ENCODE peak calls at places on chromosomes 13 and 19, in four cellular contexts. A is left ventricle myocardium inferior; P is uterus; R is naive thymus-derived CD4-positive, alpha-beta T cell. U is an unnamed sample.

GRCh38 chr19:31963741-31964140 is 381.7 kb upstream of the ZNF507 start:
- DNase-seq in P (no peak), A (peak), R (no peak), U (no peak)

GRCh38 chr13:113117956-113118327 is 4.7 kb upstream of the F10 start:
- DNase-seq in R (no peak), P (no peak), A (no peak), U (no peak)

GRCh38 chr13:114025432-114026127 is 51.7 kb upstream of the C13orf46 start:
- DNase-seq in A (no peak), P (peak), R (no peak), U (no peak)

GRCh38 chr13:50991624-50992610 is 82.3 kb downstream of the RNASEH2B start:
- DNase-seq in P (no peak), R (peak), A (no peak), U (no peak)

GRCh38 chr13:28441533-28441928 is 53.4 kb downstream of the FLT1 start:
- DNase-seq in R (no peak), A (no peak), P (no peak), U (no peak)

GRCh38 chr19:49017666-49018351 is 918 bp upstream of the LHB start:
- DNase-seq in P (peak), A (peak), R (peak), U (no peak)

GRCh38 chr19:31392514-31392913 is 43.3 kb upstream of the TSHZ3 start:
- DNase-seq in A (no peak), R (no peak), P (no peak), U (no peak)

GRCh38 chr19:48913114-48913513 is 13.0 kb downstream of the NUCB1 start:
- DNase-seq in P (no peak), R (peak), A (no peak), U (no peak)

GRCh38 chr19:57016491-57016890 is 103.3 kb upstream of the USP29 start:
- DNase-seq in A (no peak), R (no peak), P (no peak), U (no peak)

GRCh38 chr13:75079226-75079625 is 402.7 kb downstream of the TBC1D4 start:
- DNase-seq in R (no peak), P (no peak), A (no peak), U (no peak)

GRCh38 chr19:7199613-7200533 is 94.3 kb downstream of the INSR start:
- DNase-seq in P (no peak), A (no peak), R (no peak), U (no peak)

GRCh38 chr13:20658451-20658850 is 45.0 kb upstream of the IL17D start:
- DNase-seq in P (no peak), A (no peak), R (no peak), U (no peak)

GRCh38 chr19:40178756-40179155 is 12.5 kb upstream of the MAP3K10 start:
- DNase-seq in A (no peak), R (no peak), P (no peak), U (no peak)

GRCh38 chr19:13935765-13936486 is 2.3 kb downstream of the PODNL1 start:
- DNase-seq in R (no peak), A (no peak), P (no peak), U (no peak)

GRCh38 chr13:111239754-111240670 is 80.4 kb upstream of the TEX29 start:
- DNase-seq in R (no peak), A (no peak), P (no peak), U (no peak)

GRCh38 chr13:46179576-46180368 is 2.2 kb downstream of the LCP1 start:
- DNase-seq in R (peak), P (no peak), A (peak), U (peak)

GRCh38 chr13:25069236-25069635 is 26.7 kb upstream of the PABPC3 start:
- DNase-seq in P (no peak), A (no peak), R (no peak), U (no peak)

GRCh38 chr13:75648446-75648845 is 12.3 kb downstream of the LMO7 start:
- DNase-seq in R (no peak), A (no peak), P (no peak), U (no peak)

GRCh38 chr13:94325660-94326059 is 153.8 kb downstream of the DCT start:
- DNase-seq in R (no peak), P (no peak), A (no peak), U (no peak)

GRCh38 chr13:30307966-30308290 is 577 bp upstream of the KATNAL1 start:
- DNase-seq in A (no peak), P (no peak), R (no peak), U (no peak)

GRCh38 chr13:34343413-34343812 is 525.5 kb downstream of the RFC3 start:
- DNase-seq in R (no peak), A (no peak), P (no peak), U (no peak)

GRCh38 chr13:98041081-98041820 is 87.8 kb downstream of the IPO5 start:
- DNase-seq in P (no peak), A (no peak), R (no peak), U (no peak)

GRCh38 chr19:11370744-11371143 is 3.7 kb upstream of the SWSAP1 start:
- DNase-seq in R (no peak), P (no peak), A (no peak), U (no peak)

GRCh38 chr13:112078216-112078615 is 11.3 kb downstream of the SOX1 start:
- DNase-seq in A (no peak), R (no peak), P (no peak), U (no peak)

GRCh38 chr13:23790591-23791170 is 98.5 kb downstream of the MIPEP start:
- DNase-seq in P (no peak), R (no peak), A (no peak), U (no peak)

GRCh38 chr19:53102701-53103140 is 501 bp downstream of the ZNF160 start:
- DNase-seq in A (peak), P (peak), R (peak), U (no peak)

GRCh38 chr13:27170221-27170520 is 1.4 kb downstream of the USP12 start:
- DNase-seq in R (no peak), A (no peak), P (no peak), U (no peak)

GRCh38 chr19:47755065-47755761 is 9.9 kb downstream of the NOP53 start:
- DNase-seq in P (no peak), A (no peak), R (no peak), U (no peak)

GRCh38 chr13:42990147-42990990 is 1.7 kb downstream of the EPSTI1 start:
- DNase-seq in P (no peak), R (no peak), A (no peak), U (no peak)

GRCh38 chr13:50365683-50366391 is 350.6 kb downstream of the KCNRG start:
- DNase-seq in R (no peak), P (no peak), A (no peak), U (no peak)

GRCh38 chr13:56317839-56318238 is 822.9 kb upstream of the PRR20A start:
- DNase-seq in P (no peak), A (no peak), R (no peak), U (no peak)

GRCh38 chr19:49129238-49129583 is 9.9 kb downstream of the PPFIA3 start:
- DNase-seq in A (no peak), R (no peak), P (no peak), U (no peak)

GRCh38 chr19:50794074-50794777 is 4.0 kb downstream of the ACP4 start:
- DNase-seq in P (no peak), R (no peak), A (no peak), U (no peak)

GRCh38 chr13:43303040-43303729 is 279.8 kb downstream of the DNAJC15 start:
- DNase-seq in A (peak), R (no peak), P (no peak), U (no peak)

GRCh38 chr13:111183959-111184684 is 69.0 kb downstream of the ARHGEF7 start:
- DNase-seq in A (peak), P (no peak), R (peak), U (no peak)

GRCh38 chr13:94154362-94154761 is 325.1 kb downstream of the DCT start:
- DNase-seq in P (no peak), A (no peak), R (no peak), U (no peak)

GRCh38 chr19:46369817-46370216 is 22.9 kb downstream of the PPP5C start:
- DNase-seq in R (no peak), P (no peak), A (no peak), U (no peak)

GRCh38 chr13:86601351-86601750 is 802.1 kb upstream of the SLITRK6 start:
- DNase-seq in A (no peak), R (no peak), P (no peak), U (no peak)

GRCh38 chr13:28819046-28819747 is 942 bp upstream of the MTUS2 start:
- DNase-seq in A (no peak), P (no peak), R (no peak), U (no peak)

GRCh38 chr13:36841411-36841810 is 22.4 kb downstream of the RFXAP start:
- DNase-seq in P (no peak), R (no peak), A (no peak), U (no peak)

DNA sequence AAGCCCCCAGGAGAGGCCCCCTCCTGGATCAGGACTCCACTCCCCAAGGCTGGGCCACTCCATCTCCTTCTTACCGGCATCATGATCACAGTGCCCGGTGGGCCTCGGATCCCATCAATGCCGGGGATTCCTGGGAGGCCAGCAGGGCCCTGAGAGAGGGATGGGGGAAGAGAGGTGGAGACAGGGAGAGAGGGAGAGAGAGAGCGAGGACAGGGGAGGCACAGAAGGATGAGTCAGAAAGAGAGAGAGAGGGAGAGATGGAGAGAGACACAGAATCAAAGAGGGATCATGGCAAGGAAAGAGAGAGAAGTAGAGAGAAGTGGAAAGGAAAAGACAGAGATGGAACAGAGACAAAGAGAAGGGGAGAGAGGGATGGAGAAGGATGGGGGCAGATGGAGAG is 13.8 kb downstream of the COL5A3 start:
- DNase-seq in R (no peak), A (no peak), P (no peak), U (no peak)
- H3K27ac ChIP-seq in R (no peak), A (no peak), P (no peak), U (no peak)

DNA sequence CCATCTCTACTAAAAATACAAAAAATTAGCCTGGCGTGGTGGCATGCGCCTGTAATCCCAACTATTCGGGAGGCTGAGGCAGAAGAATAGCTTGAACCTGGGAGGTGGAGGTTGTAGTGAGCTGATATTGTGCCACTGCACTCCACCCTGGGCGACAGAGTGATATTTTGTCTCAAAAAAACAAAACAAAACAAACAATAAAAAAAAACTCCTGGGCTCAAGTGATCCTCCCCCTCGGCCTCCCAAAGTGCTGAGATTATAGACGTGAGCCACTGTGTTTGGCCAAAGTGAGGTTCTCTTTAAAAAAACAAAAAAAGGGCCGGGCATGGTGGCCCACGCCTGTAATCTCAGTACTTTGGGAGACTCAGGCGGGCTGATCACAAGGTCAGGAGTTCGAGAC is 3.8 kb upstream of the JUNB start:
- DNase-seq in P (no peak), A (no peak), R (no peak), U (no peak)
- H3K27ac ChIP-seq in P (peak), A (peak), R (peak), U (peak)

GRCh38 chr13:109162248-109163051 is 533.0 kb downstream of the MYO16 start:
- DNase-seq in R (no peak), A (no peak), P (no peak), U (no peak)
- H3K27ac ChIP-seq in R (no peak), A (no peak), P (no peak), U (no peak)

GRCh38 chr19:16383584-16384161 is 59.0 kb downstream of the KLF2 start:
- DNase-seq in R (no peak), P (no peak), A (no peak), U (no peak)
- H3K27ac ChIP-seq in R (peak), P (peak), A (peak), U (peak)

DNA sequence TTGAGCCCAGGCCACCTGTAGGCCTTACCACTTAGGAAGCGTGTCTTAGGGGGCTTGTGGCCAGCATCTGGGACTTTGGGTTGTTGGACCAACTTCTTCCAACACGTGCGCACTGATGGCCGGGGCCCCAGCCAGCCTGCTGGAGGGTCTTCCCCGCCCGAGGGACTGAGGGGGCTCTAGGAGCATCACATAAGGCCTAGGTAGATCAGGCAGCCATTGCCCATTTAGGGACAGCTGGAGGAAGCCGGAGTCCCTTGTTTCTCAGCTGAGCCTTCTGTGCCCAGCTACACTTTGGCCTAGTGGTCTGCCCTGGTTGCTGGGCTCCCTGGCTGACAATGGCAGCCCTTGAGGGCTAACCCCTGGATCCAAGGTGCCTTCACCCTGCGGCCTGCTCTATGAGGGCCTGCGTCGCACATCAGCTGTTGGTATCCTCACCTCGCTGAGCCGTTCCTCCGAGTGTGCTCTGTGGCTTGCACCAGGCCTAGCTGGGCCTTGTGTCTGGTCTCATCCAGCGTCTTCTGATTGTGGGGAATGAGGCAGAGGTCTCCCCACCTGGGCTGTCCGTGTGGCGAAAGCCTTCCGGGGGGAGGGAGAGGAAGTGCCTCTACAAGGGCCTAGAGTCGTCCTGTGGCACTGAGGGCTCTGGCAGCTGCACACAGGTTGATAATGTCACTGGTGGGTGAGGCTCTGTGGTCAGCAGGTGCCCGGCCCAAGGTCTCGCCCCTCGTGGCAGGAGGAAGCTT is 1.3 kb downstream of the RAB11B start:
- DNase-seq in R (no peak), P (no peak), A (no peak), U (no peak)
- H3K27ac ChIP-seq in R (peak), P (peak), A (peak), U (peak)

DNA sequence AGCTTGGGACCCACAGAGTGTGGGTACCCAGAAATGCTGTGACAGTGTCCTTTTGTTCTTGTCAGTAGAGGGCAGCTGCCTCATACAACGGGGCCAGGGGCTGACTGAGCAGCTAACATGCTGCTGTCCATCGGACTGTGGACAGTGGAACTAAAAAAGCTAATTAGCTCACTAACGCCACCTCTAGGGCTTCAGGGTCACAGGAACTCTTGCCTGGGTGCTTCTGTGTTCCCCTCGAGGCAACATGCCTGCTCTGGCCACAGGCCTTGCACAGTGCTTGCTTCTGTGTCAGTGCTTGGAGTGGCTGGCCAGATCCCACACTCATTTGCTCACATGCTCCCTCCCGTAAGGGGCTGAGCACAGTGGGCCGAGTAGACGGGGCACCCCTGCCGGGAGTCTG is 377.0 kb downstream of the OLFM4 start:
- DNase-seq in P (no peak), A (no peak), R (no peak), U (no peak)
- H3K27ac ChIP-seq in P (no peak), A (no peak), R (no peak), U (no peak)

DNA sequence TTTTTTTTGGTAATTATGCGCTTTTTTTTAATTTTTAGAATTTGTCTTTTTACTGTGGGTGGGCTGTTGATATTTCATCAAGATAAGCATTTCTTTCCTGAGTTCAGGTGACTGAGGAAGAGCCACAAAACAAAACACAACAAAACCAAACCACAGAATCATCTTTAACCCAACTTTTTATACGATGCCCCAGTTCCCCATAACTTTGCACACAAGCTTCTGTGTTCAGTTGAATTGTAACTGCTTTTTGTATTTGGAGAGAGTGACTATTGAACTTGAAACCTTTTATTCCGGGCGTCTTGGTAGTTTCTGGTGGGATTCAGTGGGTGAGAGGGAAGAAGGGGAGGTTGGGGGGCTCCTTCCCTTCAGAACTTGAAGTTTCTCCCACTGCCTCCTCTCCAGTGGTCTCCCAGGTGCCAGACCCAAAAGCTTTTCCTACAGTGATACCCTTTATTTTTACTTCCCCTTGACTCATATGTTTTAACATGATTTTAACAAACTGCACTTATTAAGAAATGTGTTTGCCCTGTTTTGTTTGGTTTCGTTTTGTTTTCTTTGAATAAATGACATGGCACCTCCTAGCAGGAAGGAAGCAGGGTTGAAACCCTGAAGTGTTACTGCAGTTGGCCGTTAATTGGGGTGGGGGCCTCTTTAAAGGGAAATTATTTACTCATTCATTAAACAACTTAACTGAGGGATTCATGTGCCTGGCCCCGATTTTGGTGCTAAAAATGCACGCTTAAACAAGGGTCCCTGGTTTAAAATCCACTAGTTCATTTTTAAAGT is 2.7 kb upstream of the CCDC97 start:
- DNase-seq in P (no peak), A (no peak), R (peak), U (no peak)
- H3K27ac ChIP-seq in P (peak), A (peak), R (peak), U (peak)